ENCODE peak calls at places on chromosomes 5 and 9, in five cellular contexts. I is PC-9, Q is GM23338, P is fibroblast of lung, M is endothelial cell of umbilical vein. V is an unnamed sample.

GRCh38 chr9:77647659-77648457 is at the start of gene GNA14:
- DNase-seq in M (peak), P (peak), I (no peak), Q (peak), V (peak)

GRCh38 chr5:14871084-14871572 is 450 bp downstream of the ANKH start:
- DNase-seq in I (no peak), Q (peak), P (no peak), M (peak), V (peak)

GRCh38 chr5:137201876-137202275 is 297.2 kb downstream of the SPOCK1 start:
- DNase-seq in M (no peak), P (no peak), I (no peak), Q (peak), V (no peak)

GRCh38 chr5:180352116-180352975 is 790 bp downstream of the GFPT2 start:
- DNase-seq in P (peak), I (no peak), Q (peak), M (no peak), V (peak)

GRCh38 chr5:154444559-154445421 is 1.0 kb upstream of the SAP30L start:
- DNase-seq in I (no peak), Q (peak), P (peak), M (peak), V (peak)

GRCh38 chr9:108162664-108163063 is 673.1 kb upstream of the KLF4 start:
- DNase-seq in Q (no peak), M (no peak), I (no peak), P (peak), V (no peak)

GRCh38 chr5:59039003-59039295 is 456.1 kb downstream of the RAB3C start:
- DNase-seq in M (peak), Q (no peak), P (no peak), I (no peak), V (no peak)

GRCh38 chr5:175656966-175657365 is 905 bp upstream of the HRH2 start:
- DNase-seq in I (no peak), M (no peak), P (no peak), Q (no peak), V (no peak)

DNA sequence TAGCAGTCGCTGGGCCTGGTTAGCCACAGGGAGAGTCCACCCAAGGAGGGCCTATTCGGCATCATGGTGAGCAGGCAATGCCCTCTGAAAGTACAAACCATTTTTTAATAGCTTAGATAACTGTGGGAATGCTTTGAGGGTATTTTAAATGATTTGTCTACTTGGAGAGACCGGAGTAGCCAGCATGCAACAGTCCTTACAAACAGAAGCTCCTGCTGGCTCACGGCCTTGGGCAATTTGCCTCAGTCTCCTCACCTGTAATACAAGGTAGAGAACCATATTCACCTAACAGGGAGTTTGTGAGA is 128.8 kb downstream of the COL23A1 start:
- DNase-seq in P (no peak), M (no peak), Q (no peak), I (no peak), V (no peak)
- TF ChIP-seq EZH2 in P (no peak), M (no peak), Q (no peak), I (no peak), V (no peak)

GRCh38 chr5:151675225-151675955 is 11.3 kb downstream of the SPARC start:
- DNase-seq in Q (peak), I (no peak), M (peak), P (peak), V (no peak)

GRCh38 chr5:151678146-151678545 is 8.6 kb downstream of the SPARC start:
- DNase-seq in I (no peak), Q (no peak), M (peak), P (peak), V (no peak)

GRCh38 chr5:151676719-151677118 is 10.0 kb downstream of the SPARC start:
- DNase-seq in M (peak), Q (no peak), I (no peak), P (peak), V (no peak)

GRCh38 chr5:151678713-151679112 is 8.0 kb downstream of the SPARC start:
- DNase-seq in I (no peak), Q (no peak), P (no peak), M (no peak), V (no peak)

DNA sequence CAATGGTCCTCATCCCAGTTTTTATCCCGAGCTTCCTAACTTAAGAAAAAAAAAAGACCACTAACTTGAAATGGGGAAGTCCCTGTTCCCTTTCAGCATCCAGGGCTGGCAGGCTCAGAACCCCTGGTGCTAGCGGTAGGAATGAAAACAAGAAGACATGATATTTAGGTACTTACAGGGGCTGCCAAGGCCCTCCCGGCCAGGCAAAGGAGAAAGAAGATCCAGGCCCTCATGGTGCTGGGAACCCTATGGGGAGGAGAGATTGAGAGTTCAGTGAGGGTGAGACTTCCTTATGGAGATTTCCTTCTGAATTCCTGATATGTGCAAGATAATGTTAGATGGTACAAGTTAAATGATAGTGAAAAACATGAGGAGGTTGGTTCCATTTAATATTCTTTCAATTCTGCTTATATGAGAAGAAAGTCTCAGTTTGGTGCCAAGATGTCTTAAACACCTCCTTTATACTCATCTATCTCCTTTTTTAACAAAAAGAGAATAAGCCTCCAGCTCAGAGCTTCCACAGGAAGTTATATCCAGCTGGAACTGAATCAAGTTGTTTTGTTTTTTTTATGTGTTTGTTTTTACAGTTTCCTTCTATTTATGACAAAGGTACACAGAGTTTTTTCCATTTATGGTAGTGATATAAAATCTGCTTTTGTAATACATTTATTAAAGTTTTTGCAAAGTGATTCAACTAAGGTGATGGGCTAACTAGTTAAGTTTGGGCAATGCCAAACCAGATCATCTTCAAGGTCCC is 10.6 kb downstream of the SPARC start:
- DNase-seq in I (no peak), M (peak), P (no peak), Q (peak), V (no peak)
- TF ChIP-seq CTCF in I (no peak), M (no peak), P (no peak), Q (no peak), V (no peak)

GRCh38 chr5:76403713-76403962 is 553 bp downstream of the IQGAP2 start:
- DNase-seq in Q (no peak), P (no peak), M (no peak), I (no peak), V (no peak)

GRCh38 chr5:76402251-76402879 is 720 bp upstream of the IQGAP2 start:
- DNase-seq in I (peak), M (peak), P (no peak), Q (peak), V (peak)

GRCh38 chr5:76401801-76402250 is 1.3 kb upstream of the IQGAP2 start:
- DNase-seq in Q (no peak), P (no peak), I (no peak), M (no peak), V (no peak)

GRCh38 chr5:76403963-76404693 is 1.0 kb downstream of the IQGAP2 start:
- DNase-seq in Q (peak), I (no peak), M (no peak), P (no peak), V (peak)

GRCh38 chr5:76402880-76403712 is at the start of gene IQGAP2:
- DNase-seq in I (no peak), Q (peak), M (peak), P (peak), V (peak)
- H3K4me3 ChIP-seq in I (peak), Q (peak), M (peak), P (peak), V (peak)

DNA sequence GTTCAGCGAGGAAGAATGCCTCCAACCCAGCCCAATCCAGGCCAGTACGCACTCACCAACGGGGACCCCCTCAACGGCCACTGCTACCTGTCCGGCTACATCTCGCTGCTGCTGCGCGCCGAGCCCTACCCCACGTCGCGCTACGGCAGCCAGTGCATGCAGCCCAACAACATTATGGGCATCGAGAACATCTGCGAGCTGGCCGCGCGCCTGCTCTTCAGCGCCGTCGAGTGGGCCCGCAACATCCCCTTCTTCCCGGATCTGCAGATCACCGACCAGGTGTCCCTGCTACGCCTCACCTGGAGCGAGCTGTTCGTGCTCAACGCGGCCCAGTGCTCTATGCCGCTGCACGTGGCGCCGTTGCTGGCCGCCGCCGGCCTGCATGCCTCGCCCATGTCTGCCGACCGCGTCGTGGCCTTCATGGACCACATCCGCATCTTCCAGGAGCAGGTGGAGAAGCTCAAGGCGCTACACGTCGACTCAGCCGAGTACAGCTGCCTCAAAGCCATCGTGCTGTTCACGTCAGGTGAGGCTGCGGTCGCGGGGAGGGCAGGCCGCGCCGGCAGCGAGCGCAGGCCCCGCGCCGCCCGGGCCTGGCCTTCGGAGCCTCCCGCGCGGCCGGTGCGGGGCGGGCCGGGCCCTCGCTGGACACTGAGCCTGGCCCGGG is 5.0 kb downstream of the NR2F1 start:
- DNase-seq in P (no peak), M (no peak), Q (peak), I (no peak), V (no peak)
- TF ChIP-seq EZH2 in P (no peak), M (no peak), Q (peak), I (no peak), V (peak)

GRCh38 chr9:133351908-133352634 is 4.1 kb downstream of the RPL7A start:
- DNase-seq in P (peak), I (peak), Q (peak), M (peak), V (peak)
- TF ChIP-seq CTCF in P (peak), I (peak), Q (peak), M (peak), V (peak)

DNA sequence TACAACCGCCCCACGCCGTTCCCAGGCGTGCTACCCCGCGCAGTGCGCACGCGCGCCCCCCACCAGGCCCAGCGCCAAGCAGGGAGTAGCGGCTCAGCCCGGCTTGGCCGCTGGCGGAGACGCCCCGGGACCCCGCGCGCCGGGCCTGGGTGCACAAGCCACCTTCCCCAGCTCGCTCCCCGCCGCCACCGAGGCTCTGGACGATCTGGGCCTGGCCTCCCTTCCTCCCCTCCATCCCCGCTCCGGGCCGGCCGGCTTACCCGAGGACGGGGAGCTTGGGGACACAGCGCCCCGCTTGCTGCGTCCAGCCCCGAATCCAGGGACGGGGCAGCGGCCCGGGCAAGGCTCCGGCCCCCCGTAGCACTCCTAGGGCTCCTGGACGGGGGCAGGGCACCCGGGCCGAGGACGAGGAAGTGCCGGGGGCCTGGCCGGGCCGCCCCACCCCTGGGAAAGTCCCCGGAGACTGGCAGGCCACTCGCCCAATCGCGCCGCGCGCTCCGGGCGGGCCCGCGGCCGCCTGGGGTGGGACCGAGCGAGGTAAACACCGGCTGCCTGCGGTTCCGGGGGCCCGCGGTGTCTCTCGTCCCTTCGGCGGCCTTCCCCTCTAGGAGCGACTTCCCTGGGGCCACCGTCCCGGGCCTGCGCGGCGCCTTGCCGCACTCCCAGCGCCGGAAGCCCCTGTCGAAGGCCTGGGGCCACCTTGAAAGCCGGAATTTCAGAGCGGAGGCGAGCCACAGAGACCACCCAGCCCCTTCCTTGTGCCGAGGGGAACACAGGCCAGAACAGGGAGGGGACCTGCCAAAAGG is at the start of gene TNIP1:
- DNase-seq in Q (peak), M (peak), P (peak), I (peak), V (peak)
- H3K4me3 ChIP-seq in Q (peak), M (peak), P (peak), I (peak), V (peak)

V was measured in hepatocyte.